ENCODE peak calls at places on chromosomes 7 and 10, in six cellular contexts. H, Z, Y, V, W and M are unnamed samples.

GRCh38 chr7:20783716-20784310 is 2.9 kb downstream of the SP8 start:
- DNase-seq in H (no peak), Z (peak; percentile 45), Y (no peak), V (no peak), W (no peak), M (peak; percentile 18)

GRCh38 chr7:99034932-99035722 is 108.8 kb downstream of the SMURF1 start:
- DNase-seq in H (peak; percentile 44), Z (no peak), Y (no peak), V (no peak), W (no peak), M (no peak)

GRCh38 chr7:16398211-16399017 is 22.9 kb downstream of the CRPPA start:
- DNase-seq in H (no peak), Z (peak; percentile 16), Y (no peak), V (no peak), W (no peak), M (no peak)

GRCh38 chr10:62996925-62997324 is 136.2 kb upstream of the NRBF2 start:
- DNase-seq in H (no peak), Z (no peak), Y (no peak), V (no peak), W (no peak), M (no peak)

GRCh38 chr10:2077231-2077630 is 339.9 kb upstream of the ADARB2 start:
- DNase-seq in H (no peak), Z (no peak), Y (no peak), V (no peak), W (no peak), M (no peak)

GRCh38 chr10:111123883-111124282 is 47.1 kb downstream of the ADRA2A start:
- DNase-seq in H (no peak), Z (no peak), Y (no peak), V (no peak), W (no peak), M (no peak)

GRCh38 chr7:120740348-120740747 is 117.6 kb downstream of the TSPAN12 start:
- DNase-seq in H (no peak), Z (no peak), Y (no peak), V (no peak), W (no peak), M (no peak)

GRCh38 chr7:35849158-35849831 is 48.4 kb downstream of the SEPTIN7 start:
- DNase-seq in H (no peak), Z (no peak), Y (no peak), V (no peak), W (no peak), M (no peak)

GRCh38 chr7:32506266-32507054 is 11.2 kb downstream of the AVL9 start:
- DNase-seq in H (no peak), Z (peak; percentile 92), Y (no peak), V (no peak), W (no peak), M (no peak)

GRCh38 chr10:78438094-78438906 is 404.6 kb downstream of the RPS24 start:
- DNase-seq in H (no peak), Z (no peak), Y (peak; percentile 43), V (peak; percentile 22), W (no peak), M (peak; percentile 23)

GRCh38 chr10:37679465-37679864 is 177.9 kb downstream of the ZNF248 start:
- DNase-seq in H (no peak), Z (no peak), Y (no peak), V (no peak), W (no peak), M (no peak)

GRCh38 chr10:35495521-35496238 is 109.5 kb upstream of the GJD4 start:
- DNase-seq in H (no peak), Z (peak; percentile 32), Y (no peak), V (peak; percentile 22), W (no peak), M (no peak)

GRCh38 chr7:12635830-12636229 is 51.6 kb upstream of the ARL4A start:
- DNase-seq in H (no peak), Z (peak; percentile 14), Y (no peak), V (peak; percentile 52), W (no peak), M (no peak)

GRCh38 chr7:43568529-43568928 is 14.4 kb upstream of the STK17A start:
- DNase-seq in H (no peak), Z (peak; percentile 44), Y (no peak), V (no peak), W (peak; percentile 63), M (no peak)

GRCh38 chr7:53437336-53437735 is 401.9 kb downstream of the POM121L12 start:
- DNase-seq in H (no peak), Z (no peak), Y (no peak), V (no peak), W (no peak), M (no peak)

GRCh38 chr7:35705932-35706461 is 11.1 kb upstream of the HERPUD2 start:
- DNase-seq in H (no peak), Z (peak; percentile 19), Y (no peak), V (no peak), W (no peak), M (no peak)

GRCh38 chr7:99459087-99459486 is 6.9 kb downstream of the ATP5MF start:
- DNase-seq in H (no peak), Z (peak; percentile 57), Y (no peak), V (peak; percentile 87), W (no peak), M (peak; percentile 59)

GRCh38 chr7:112546723-112547513 is 66.1 kb downstream of the LSMEM1 start:
- DNase-seq in H (no peak), Z (no peak), Y (no peak), V (no peak), W (no peak), M (no peak)

GRCh38 chr7:112538859-112539258 is 58.1 kb downstream of the LSMEM1 start:
- DNase-seq in H (no peak), Z (peak; percentile 8), Y (no peak), V (no peak), W (no peak), M (no peak)

GRCh38 chr10:31374146-31374696 is 55.2 kb downstream of the ZEB1 start:
- DNase-seq in H (no peak), Z (peak; percentile 56), Y (no peak), V (no peak), W (no peak), M (no peak)

GRCh38 chr7:49497471-49497870 is 276.0 kb upstream of the VWC2 start:
- DNase-seq in H (no peak), Z (no peak), Y (no peak), V (no peak), W (no peak), M (no peak)

GRCh38 chr7:26648429-26649015 is 215.9 kb downstream of the SKAP2 start:
- DNase-seq in H (no peak), Z (peak; percentile 78), Y (no peak), V (no peak), W (no peak), M (no peak)

GRCh38 chr10:90960355-90960814 is 39.5 kb upstream of the ANKRD1 start:
- DNase-seq in H (no peak), Z (peak; percentile 86), Y (no peak), V (no peak), W (no peak), M (no peak)

GRCh38 chr7:94338921-94339371 is 55.7 kb upstream of the COL1A2 start:
- DNase-seq in H (no peak), Z (peak; percentile 79), Y (no peak), V (no peak), W (no peak), M (no peak)

GRCh38 chr10:43252785-43253341 is 14.0 kb downstream of the RASGEF1A start:
- DNase-seq in H (peak; percentile 48), Z (no peak), Y (no peak), V (no peak), W (no peak), M (no peak)

GRCh38 chr10:21531164-21531563 is 2.9 kb upstream of the MLLT10 start:
- DNase-seq in H (no peak), Z (peak; percentile 68), Y (no peak), V (peak; percentile 21), W (no peak), M (peak; percentile 69)

GRCh38 chr7:94348142-94348541 is 46.6 kb upstream of the COL1A2 start:
- DNase-seq in H (no peak), Z (peak; percentile 97), Y (no peak), V (no peak), W (no peak), M (no peak)

GRCh38 chr7:137403282-137403681 is 59.7 kb upstream of the PTN start:
- DNase-seq in H (no peak), Z (no peak), Y (no peak), V (no peak), W (no peak), M (no peak)

GRCh38 chr10:104098360-104098925 is 12.8 kb upstream of the COL17A1 start:
- DNase-seq in H (no peak), Z (peak; percentile 17), Y (no peak), V (no peak), W (no peak), M (no peak)

GRCh38 chr7:46759711-46760480 is 822.0 kb downstream of the TNS3 start:
- DNase-seq in H (no peak), Z (peak; percentile 86), Y (no peak), V (no peak), W (no peak), M (no peak)

GRCh38 chr7:101155303-101155702 is 1.0 kb downstream of the AP1S1 start:
- DNase-seq in H (no peak), Z (no peak), Y (no peak), V (no peak), W (no peak), M (no peak)